ENCODE peak calls at places on chromosomes 2 and 18, in eight cellular contexts. P is tibial artery, F is IMR-90, W is fibroblast of lung, B is heart left ventricle, G is PC-3, A is pancreas, C is cardiac muscle cell. Z is an unnamed sample.

GRCh38 chr2:232133078-232133477 is 171.6 kb downstream of the DIS3L2 start:
- DNase-seq in W (no peak), A (no peak), C (no peak), F (no peak), B (no peak), G (no peak), P (no peak), Z (no peak)

GRCh38 chr18:31685097-31686082 is 1.0 kb upstream of the B4GALT6 start:
- DNase-seq in C (peak; percentile 88), W (peak; percentile 75), G (peak; percentile 48), P (no peak), B (peak; percentile 71), A (peak; percentile 74), F (peak; percentile 54), Z (peak; percentile 69)

GRCh38 chr18:27223570-27224340 is 38.6 kb upstream of the CHST9 start:
- DNase-seq in A (no peak), C (no peak), F (no peak), B (no peak), W (no peak), G (no peak), P (no peak), Z (no peak)

GRCh38 chr18:1585881-1586488 is 681.3 kb downstream of the ADCYAP1 start:
- DNase-seq in P (no peak), G (peak; percentile 69), F (peak; percentile 3), A (no peak), W (peak; percentile 23), B (no peak), C (peak; percentile 57), Z (peak; percentile 60)

GRCh38 chr2:39300044-39300820 is 56.5 kb upstream of the CDKL4 start:
- DNase-seq in G (no peak), F (no peak), C (no peak), W (no peak), P (no peak), B (no peak), A (no peak), Z (no peak)

GRCh38 chr2:43225093-43225787 is 1.2 kb downstream of the ZFP36L2 start:
- DNase-seq in P (peak; percentile 81), C (peak; percentile 83), A (peak; percentile 69), F (peak; percentile 64), G (peak; percentile 42), B (peak; percentile 73), W (peak; percentile 87), Z (peak; percentile 48)

GRCh38 chr2:159106105-159106504 is 137.7 kb downstream of the TANC1 start:
- DNase-seq in C (peak; percentile 90), B (no peak), W (peak; percentile 73), F (peak; percentile 75), G (no peak), A (no peak), P (no peak), Z (no peak)

GRCh38 chr18:44840053-44840826 is 159.6 kb downstream of the SETBP1 start:
- DNase-seq in P (no peak), G (no peak), A (no peak), C (peak; percentile 50), W (peak; percentile 76), F (no peak), B (no peak), Z (no peak)

GRCh38 chr2:241129086-241129871 is 20.0 kb downstream of the PASK start:
- DNase-seq in C (peak; percentile 8), P (peak; percentile 35), A (no peak), F (no peak), W (peak; percentile 51), G (no peak), B (no peak), Z (no peak)

GRCh38 chr2:235808366-235808765 is 314.5 kb downstream of the AGAP1 start:
- DNase-seq in B (no peak), P (no peak), W (no peak), C (no peak), F (no peak), A (no peak), G (no peak), Z (no peak)

GRCh38 chr2:231199219-231199618 is 788 bp downstream of the ARMC9 start:
- DNase-seq in A (no peak), B (no peak), G (peak; percentile 49), F (peak; percentile 52), P (peak; percentile 60), W (peak; percentile 26), C (peak; percentile 35), Z (no peak)

GRCh38 chr2:8631465-8632005 is 50.3 kb upstream of the ID2 start:
- DNase-seq in C (no peak), A (no peak), P (no peak), B (no peak), G (no peak), W (no peak), F (no peak), Z (no peak)

GRCh38 chr2:102780467-102780866 is 18.6 kb downstream of the TMEM182 start:
- DNase-seq in P (no peak), C (no peak), W (no peak), G (no peak), A (no peak), F (no peak), B (no peak), Z (no peak)

GRCh38 chr2:144241801-144242200 is 278.1 kb downstream of the ZEB2 start:
- DNase-seq in F (no peak), W (no peak), G (no peak), B (no peak), C (no peak), P (no peak), A (no peak), Z (no peak)

GRCh38 chr2:144240656-144241339 is 279.1 kb downstream of the ZEB2 start:
- DNase-seq in F (no peak), B (no peak), C (no peak), A (no peak), G (peak; percentile 15), P (no peak), W (no peak), Z (no peak)

GRCh38 chr2:144239726-144240125 is 280.2 kb downstream of the ZEB2 start:
- DNase-seq in C (no peak), B (no peak), W (no peak), G (no peak), P (no peak), F (no peak), A (no peak), Z (no peak)

GRCh38 chr2:144244938-144245337 is 275.0 kb downstream of the ZEB2 start:
- DNase-seq in G (no peak), P (no peak), F (no peak), W (no peak), C (no peak), B (no peak), A (no peak), Z (no peak)

DNA sequence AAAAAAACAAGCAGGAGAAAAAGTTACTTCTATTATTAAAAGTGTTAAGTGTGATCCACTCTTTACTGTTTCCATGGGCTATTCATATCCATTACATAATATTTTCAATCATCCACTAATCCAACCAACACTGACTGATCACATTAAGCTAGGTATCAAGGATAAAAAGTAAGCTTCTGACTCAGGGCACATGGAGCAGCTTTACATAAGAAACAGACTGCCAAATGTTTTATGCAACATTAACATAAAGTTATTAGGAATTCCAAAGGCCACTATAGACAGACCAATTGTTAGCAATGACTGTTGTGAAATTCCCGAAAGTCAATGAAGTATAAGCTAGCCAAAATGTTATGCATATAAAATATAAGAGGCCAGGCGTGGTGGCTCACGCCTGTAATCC is 277.6 kb downstream of the ZEB2 start:
- DNase-seq in G (no peak), C (no peak), A (no peak), B (no peak), P (no peak), F (no peak), W (no peak), Z (no peak)
- H3K4me1 ChIP-seq in G (peaks cover 6% of the 10 kb centered on the region), C (no peaks in the 10 kb centered on the region), A (no peaks in the 10 kb centered on the region), B (peaks cover 12% of the 10 kb centered on the region), P (no peaks in the 10 kb centered on the region), F (no peaks in the 10 kb centered on the region), W (no peaks in the 10 kb centered on the region), Z (peaks cover 28% of the 10 kb centered on the region)

DNA sequence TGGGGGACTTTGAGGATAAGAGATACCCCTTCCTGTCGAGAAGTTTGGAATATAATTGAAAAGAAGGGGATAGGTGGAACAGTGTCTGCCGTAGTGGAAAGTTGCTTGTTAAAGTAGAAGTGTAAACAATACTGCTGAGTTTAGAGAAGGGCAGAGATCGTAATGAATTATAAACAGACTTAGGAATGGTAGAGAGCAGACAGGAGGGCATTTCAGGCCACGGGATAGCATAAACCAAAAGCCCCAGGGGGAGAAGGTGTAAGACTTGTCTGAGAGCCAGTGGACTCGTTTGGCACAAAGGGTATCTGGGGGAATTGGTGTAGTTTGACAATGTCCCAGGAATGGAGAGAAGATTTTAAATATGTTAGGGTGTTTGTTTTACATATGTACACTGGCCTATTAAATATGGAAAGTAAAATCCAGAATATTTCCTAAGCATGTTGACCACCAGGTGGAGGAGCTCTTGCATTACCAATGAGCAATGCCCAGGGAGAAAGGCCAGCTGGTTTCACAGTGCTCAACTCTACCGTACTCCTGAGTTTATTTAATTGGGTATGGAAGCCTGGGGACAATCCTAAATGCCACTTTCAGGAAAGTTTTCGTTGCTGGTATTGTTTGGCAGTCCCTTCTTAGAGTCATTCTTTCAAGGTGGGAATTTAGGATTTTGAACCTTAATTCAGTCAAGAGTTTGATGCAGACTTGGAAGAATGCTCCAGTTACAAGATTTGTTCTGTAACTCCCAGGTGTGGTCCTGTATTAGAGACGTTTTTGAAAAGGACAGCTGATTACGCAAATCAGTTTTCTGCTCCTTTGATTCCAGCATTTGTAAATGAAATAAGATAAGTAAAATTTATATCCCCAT is 7.5 kb downstream of the COPS8 start:
- DNase-seq in A (no peak), F (peak; percentile 85), P (no peak), B (no peak), W (peak; percentile 91), C (peak; percentile 87), G (peak; percentile 58), Z (peak; percentile 22)
- TF ChIP-seq CTCF in A (peak; percentile 17), F (peak; percentile 84), P (peak; percentile 40), B (peak; percentile 41), W (peak; percentile 60), C (peak; percentile 67), G (peak; percentile 70), Z (peak; percentile 38)

GRCh38 chr18:76613058-76613457 is 118.0 kb upstream of the ZNF516 start:
- DNase-seq in G (no peak), A (no peak), B (no peak), C (no peak), W (no peak), F (no peak), P (no peak), Z (no peak)

GRCh38 chr18:76615065-76615733 is 120.2 kb upstream of the ZNF516 start:
- DNase-seq in F (peak; percentile 27), P (no peak), C (no peak), G (no peak), W (no peak), B (no peak), A (no peak), Z (peak; percentile 8)

GRCh38 chr18:76610012-76610411 is 115.0 kb upstream of the ZNF516 start:
- DNase-seq in W (no peak), A (no peak), P (no peak), C (no peak), F (no peak), G (no peak), B (no peak), Z (no peak)

GRCh38 chr18:76613721-76614120 is 118.7 kb upstream of the ZNF516 start:
- DNase-seq in W (no peak), F (no peak), B (no peak), A (no peak), P (no peak), G (no peak), C (no peak), Z (no peak)

GRCh38 chr18:76610933-76611749 is 116.1 kb upstream of the ZNF516 start:
- DNase-seq in C (peak; percentile 48), G (no peak), W (peak; percentile 51), B (no peak), F (peak; percentile 61), A (no peak), P (no peak), Z (no peak)
- H3K27ac ChIP-seq in C (no peak overlapping the region), G (no peak overlapping the region), W (peak overlapping the region; percentile 43), B (no peak overlapping the region), F (no peak overlapping the region), A (no peak overlapping the region), P (no peak overlapping the region), Z (no peak overlapping the region)

GRCh38 chr2:146229513-146230155 is 1615.2 kb upstream of the ACVR2A start:
- DNase-seq in B (no peak), P (no peak), A (no peak), G (no peak), F (peak; percentile 59), W (no peak), C (no peak), Z (peak; percentile 72)
- H3K4me1 ChIP-seq in B (no peaks in the 10 kb centered on the region), P (no peaks in the 10 kb centered on the region), A (no peaks in the 10 kb centered on the region), G (no peaks in the 10 kb centered on the region), F (peaks cover 2% of the 10 kb centered on the region), W (no peaks in the 10 kb centered on the region), C (no peaks in the 10 kb centered on the region), Z (peaks cover 3% of the 10 kb centered on the region)

Z was measured in A673.